ENCODE peak calls at places on chromosomes 1 and 21, in seven cellular contexts. Z is myocyte; G is SHP77; Q is activated T-cell treated with anti-CD3 and anti-CD28 coated beads, Interleukin-2, amount 50 U/mL, for 72 hours; F is H54; V is AG10803; N is activated CD4-positive, alpha-beta T cell treated with anti-CD3 and anti-CD28 coated beads, Interleukin-2, amount 50 U/mL, for 1 hour. E is an unnamed sample.

GRCh38 chr1:84756455-84757082 is 66.3 kb upstream of the SSX2IP start:
- DNase-seq in G (no peak), N (no peak), Z (no peak), V (peak), Q (no peak), F (no peak), E (no peak)

GRCh38 chr1:69911301-69911801 is 294.0 kb downstream of the LRRC40 start:
- DNase-seq in V (peak), G (no peak), Z (peak), N (no peak), F (peak), Q (no peak), E (no peak)

GRCh38 chr21:38367646-38368045 is 110.9 kb downstream of the KCNJ15 start:
- DNase-seq in Z (no peak), F (no peak), G (no peak), N (no peak), V (no peak), Q (no peak), E (no peak)

GRCh38 chr1:110337704-110338199 is 1.4 kb upstream of the RBM15 start:
- DNase-seq in G (peak), N (peak), Q (peak), F (peak), Z (peak), V (no peak), E (peak)

GRCh38 chr1:217437375-217437774 is 193.5 kb downstream of the GPATCH2 start:
- DNase-seq in N (no peak), Z (no peak), G (no peak), Q (no peak), V (no peak), F (no peak), E (no peak)

GRCh38 chr1:110370827-110371226 is 20.0 kb downstream of the SLC16A4 start:
- DNase-seq in Z (peak), Q (peak), F (peak), G (no peak), N (no peak), V (peak), E (no peak)

GRCh38 chr1:176903474-176903873 is 261.0 kb downstream of the ASTN1 start:
- DNase-seq in Q (no peak), Z (peak), N (no peak), V (peak), F (no peak), G (no peak), E (no peak)

GRCh38 chr1:155012052-155012546 is 9.5 kb downstream of the ZBTB7B start:
- DNase-seq in Z (peak), V (peak), G (no peak), F (peak), N (no peak), Q (no peak), E (peak)

GRCh38 chr1:186491351-186491750 is 30.4 kb upstream of the PDC start:
- DNase-seq in N (no peak), F (no peak), V (no peak), Z (no peak), Q (no peak), G (no peak), E (no peak)

GRCh38 chr1:65979145-65979544 is 186.4 kb downstream of the PDE4B start:
- DNase-seq in F (no peak), V (no peak), N (no peak), G (no peak), Z (no peak), Q (no peak), E (no peak)

GRCh38 chr21:46069719-46070279 is 28.1 kb upstream of the COL6A2 start:
- DNase-seq in Z (no peak), V (no peak), G (no peak), Q (no peak), F (no peak), N (no peak), E (no peak)

GRCh38 chr1:69511426-69512192 is 56.1 kb upstream of the LRRC7 start:
- DNase-seq in V (peak), Z (no peak), Q (no peak), G (no peak), N (no peak), F (no peak), E (peak)

GRCh38 chr1:14238472-14239059 is 359.9 kb upstream of the KAZN start:
- DNase-seq in Z (no peak), N (no peak), G (peak), Q (no peak), F (no peak), V (no peak), E (no peak)

GRCh38 chr1:182962554-182963115 is 9.7 kb upstream of the SHCBP1L start:
- DNase-seq in G (peak), F (peak), Z (peak), N (no peak), Q (peak), V (peak), E (peak)

GRCh38 chr1:246577082-246577719 is 10.9 kb downstream of the CNST start:
- DNase-seq in Z (no peak), V (no peak), Q (no peak), G (no peak), F (no peak), N (no peak), E (no peak)